ENCODE peak calls at places on chromosome 1, in nine cellular contexts. One of them, this sample, is unnamed.

GRCh38 chr1:18278953-18279712 is 171.5 kb downstream of the IGSF21 start:
- DNase-seq in caudate nucleus: no peak
- DNase-seq in mammary epithelial cell: no peak
- DNase-seq in midbrain: no peak
- DNase-seq in Panc1: no peak
- DNase-seq in H7: peak
- DNase-seq in stimulated activated CD8-positive, alpha-beta memory T cell treated with anti-CD3 and anti-CD28 coated beads, Interleukin-15, amount 100 ng/mL, for 4 hours: no peak
- DNase-seq in NCI-H2081: no peak
- DNase-seq in HL-60: no peak
- DNase-seq in this sample: no peak

GRCh38 chr1:59422921-59423575 is 126.2 kb downstream of the FGGY start:
- DNase-seq in stimulated activated CD8-positive, alpha-beta memory T cell treated with anti-CD3 and anti-CD28 coated beads, Interleukin-15, amount 100 ng/mL, for 4 hours: no peak
- DNase-seq in mammary epithelial cell: no peak
- DNase-seq in NCI-H2081: no peak
- DNase-seq in caudate nucleus: no peak
- DNase-seq in Panc1: no peak
- DNase-seq in midbrain: peak
- DNase-seq in HL-60: no peak
- DNase-seq in H7: no peak
- DNase-seq in this sample: no peak

GRCh38 chr1:100780826-100781225 is 61.3 kb downstream of the VCAM1 start:
- DNase-seq in HL-60: no peak
- DNase-seq in mammary epithelial cell: no peak
- DNase-seq in NCI-H2081: no peak
- DNase-seq in caudate nucleus: no peak
- DNase-seq in H7: no peak
- DNase-seq in Panc1: no peak
- DNase-seq in midbrain: no peak
- DNase-seq in stimulated activated CD8-positive, alpha-beta memory T cell treated with anti-CD3 and anti-CD28 coated beads, Interleukin-15, amount 100 ng/mL, for 4 hours: no peak
- DNase-seq in this sample: no peak

GRCh38 chr1:40001456-40001855 is 39.1 kb upstream of the CAP1 start:
- DNase-seq in NCI-H2081: no peak
- DNase-seq in midbrain: no peak
- DNase-seq in H7: no peak
- DNase-seq in mammary epithelial cell: no peak
- DNase-seq in HL-60: no peak
- DNase-seq in caudate nucleus: no peak
- DNase-seq in stimulated activated CD8-positive, alpha-beta memory T cell treated with anti-CD3 and anti-CD28 coated beads, Interleukin-15, amount 100 ng/mL, for 4 hours: no peak
- DNase-seq in Panc1: no peak
- DNase-seq in this sample: no peak

GRCh38 chr1:9245661-9246060 is 11.1 kb downstream of the H6PD start:
- DNase-seq in mammary epithelial cell: no peak
- DNase-seq in stimulated activated CD8-positive, alpha-beta memory T cell treated with anti-CD3 and anti-CD28 coated beads, Interleukin-15, amount 100 ng/mL, for 4 hours: no peak
- DNase-seq in midbrain: no peak
- DNase-seq in NCI-H2081: no peak
- DNase-seq in Panc1: no peak
- DNase-seq in caudate nucleus: no peak
- DNase-seq in HL-60: no peak
- DNase-seq in H7: no peak
- DNase-seq in this sample: no peak

GRCh38 chr1:156387899-156388813 is 19.1 kb downstream of the RHBG start:
- DNase-seq in midbrain: peak
- DNase-seq in NCI-H2081: no peak
- DNase-seq in mammary epithelial cell: no peak
- DNase-seq in H7: peak
- DNase-seq in caudate nucleus: peak
- DNase-seq in stimulated activated CD8-positive, alpha-beta memory T cell treated with anti-CD3 and anti-CD28 coated beads, Interleukin-15, amount 100 ng/mL, for 4 hours: no peak
- DNase-seq in HL-60: no peak
- DNase-seq in Panc1: no peak
- DNase-seq in this sample: no peak

GRCh38 chr1:22791736-22792325 is 81.2 kb downstream of the EPHB2 start:
- DNase-seq in NCI-H2081: no peak
- DNase-seq in mammary epithelial cell: no peak
- DNase-seq in HL-60: no peak
- DNase-seq in midbrain: no peak
- DNase-seq in H7: no peak
- DNase-seq in stimulated activated CD8-positive, alpha-beta memory T cell treated with anti-CD3 and anti-CD28 coated beads, Interleukin-15, amount 100 ng/mL, for 4 hours: no peak
- DNase-seq in Panc1: no peak
- DNase-seq in caudate nucleus: no peak
- DNase-seq in this sample: no peak

GRCh38 chr1:1545946-1546737 is 5.7 kb upstream of the TMEM240 start:
- DNase-seq in H7: no peak
- DNase-seq in NCI-H2081: no peak
- DNase-seq in mammary epithelial cell: no peak
- DNase-seq in HL-60: no peak
- DNase-seq in Panc1: no peak
- DNase-seq in midbrain: no peak
- DNase-seq in stimulated activated CD8-positive, alpha-beta memory T cell treated with anti-CD3 and anti-CD28 coated beads, Interleukin-15, amount 100 ng/mL, for 4 hours: no peak
- DNase-seq in caudate nucleus: no peak
- DNase-seq in this sample: no peak

GRCh38 chr1:167482184-167482583 is 36.1 kb downstream of the CD247 start:
- DNase-seq in stimulated activated CD8-positive, alpha-beta memory T cell treated with anti-CD3 and anti-CD28 coated beads, Interleukin-15, amount 100 ng/mL, for 4 hours: no peak
- DNase-seq in HL-60: no peak
- DNase-seq in NCI-H2081: no peak
- DNase-seq in Panc1: no peak
- DNase-seq in H7: no peak
- DNase-seq in midbrain: no peak
- DNase-seq in mammary epithelial cell: no peak
- DNase-seq in caudate nucleus: no peak
- DNase-seq in this sample: no peak

GRCh38 chr1:162172733-162173132 is 103.2 kb downstream of the NOS1AP start:
- DNase-seq in HL-60: no peak
- DNase-seq in Panc1: no peak
- DNase-seq in NCI-H2081: no peak
- DNase-seq in caudate nucleus: no peak
- DNase-seq in mammary epithelial cell: no peak
- DNase-seq in H7: no peak
- DNase-seq in midbrain: no peak
- DNase-seq in stimulated activated CD8-positive, alpha-beta memory T cell treated with anti-CD3 and anti-CD28 coated beads, Interleukin-15, amount 100 ng/mL, for 4 hours: no peak
- DNase-seq in this sample: no peak

GRCh38 chr1:192797143-192797542 is 11.7 kb upstream of the RGS2 start:
- DNase-seq in midbrain: no peak
- DNase-seq in caudate nucleus: no peak
- DNase-seq in NCI-H2081: no peak
- DNase-seq in H7: no peak
- DNase-seq in mammary epithelial cell: no peak
- DNase-seq in stimulated activated CD8-positive, alpha-beta memory T cell treated with anti-CD3 and anti-CD28 coated beads, Interleukin-15, amount 100 ng/mL, for 4 hours: no peak
- DNase-seq in HL-60: no peak
- DNase-seq in Panc1: no peak
- DNase-seq in this sample: no peak

GRCh38 chr1:244919320-244920282 is 55.3 kb upstream of the HNRNPU start:
- DNase-seq in H7: no peak
- DNase-seq in caudate nucleus: no peak
- DNase-seq in midbrain: no peak
- DNase-seq in Panc1: no peak
- DNase-seq in HL-60: no peak
- DNase-seq in NCI-H2081: peak
- DNase-seq in stimulated activated CD8-positive, alpha-beta memory T cell treated with anti-CD3 and anti-CD28 coated beads, Interleukin-15, amount 100 ng/mL, for 4 hours: no peak
- DNase-seq in mammary epithelial cell: no peak
- DNase-seq in this sample: no peak

GRCh38 chr1:39509360-39510009 is 18.0 kb downstream of the BMP8A start:
- DNase-seq in mammary epithelial cell: peak
- DNase-seq in Panc1: no peak
- DNase-seq in NCI-H2081: no peak
- DNase-seq in caudate nucleus: no peak
- DNase-seq in H7: peak
- DNase-seq in HL-60: no peak
- DNase-seq in midbrain: no peak
- DNase-seq in stimulated activated CD8-positive, alpha-beta memory T cell treated with anti-CD3 and anti-CD28 coated beads, Interleukin-15, amount 100 ng/mL, for 4 hours: no peak
- DNase-seq in this sample: no peak

GRCh38 chr1:53409233-53409632 is 50.0 kb upstream of the DMRTB1 start:
- DNase-seq in Panc1: no peak
- DNase-seq in H7: peak
- DNase-seq in NCI-H2081: no peak
- DNase-seq in caudate nucleus: no peak
- DNase-seq in stimulated activated CD8-positive, alpha-beta memory T cell treated with anti-CD3 and anti-CD28 coated beads, Interleukin-15, amount 100 ng/mL, for 4 hours: no peak
- DNase-seq in midbrain: no peak
- DNase-seq in mammary epithelial cell: no peak
- DNase-seq in HL-60: no peak
- DNase-seq in this sample: no peak

GRCh38 chr1:11787251-11787803 is 18.4 kb downstream of the MTHFR start:
- DNase-seq in caudate nucleus: no peak
- DNase-seq in Panc1: no peak
- DNase-seq in H7: peak
- DNase-seq in NCI-H2081: no peak
- DNase-seq in midbrain: peak
- DNase-seq in HL-60: no peak
- DNase-seq in mammary epithelial cell: peak
- DNase-seq in stimulated activated CD8-positive, alpha-beta memory T cell treated with anti-CD3 and anti-CD28 coated beads, Interleukin-15, amount 100 ng/mL, for 4 hours: no peak
- DNase-seq in this sample: peak

GRCh38 chr1:196193891-196194559 is 414.2 kb downstream of the KCNT2 start:
- DNase-seq in Panc1: no peak
- DNase-seq in midbrain: no peak
- DNase-seq in NCI-H2081: no peak
- DNase-seq in HL-60: no peak
- DNase-seq in stimulated activated CD8-positive, alpha-beta memory T cell treated with anti-CD3 and anti-CD28 coated beads, Interleukin-15, amount 100 ng/mL, for 4 hours: no peak
- DNase-seq in H7: no peak
- DNase-seq in caudate nucleus: no peak
- DNase-seq in mammary epithelial cell: peak
- DNase-seq in this sample: no peak

GRCh38 chr1:67097305-67097704 is 37.5 kb downstream of the C1orf141 start:
- DNase-seq in caudate nucleus: no peak
- DNase-seq in Panc1: no peak
- DNase-seq in H7: peak
- DNase-seq in NCI-H2081: no peak
- DNase-seq in midbrain: no peak
- DNase-seq in stimulated activated CD8-positive, alpha-beta memory T cell treated with anti-CD3 and anti-CD28 coated beads, Interleukin-15, amount 100 ng/mL, for 4 hours: no peak
- DNase-seq in mammary epithelial cell: peak
- DNase-seq in HL-60: no peak
- DNase-seq in this sample: no peak

GRCh38 chr1:204446413-204447111 is 34.9 kb upstream of the PPP1R15B start:
- DNase-seq in HL-60: no peak
- DNase-seq in Panc1: no peak
- DNase-seq in stimulated activated CD8-positive, alpha-beta memory T cell treated with anti-CD3 and anti-CD28 coated beads, Interleukin-15, amount 100 ng/mL, for 4 hours: peak
- DNase-seq in H7: peak
- DNase-seq in caudate nucleus: peak
- DNase-seq in NCI-H2081: peak
- DNase-seq in mammary epithelial cell: no peak
- DNase-seq in midbrain: peak
- DNase-seq in this sample: peak

GRCh38 chr1:239816090-239816812 is 275.4 kb upstream of the FMN2 start:
- DNase-seq in caudate nucleus: no peak
- DNase-seq in midbrain: no peak
- DNase-seq in mammary epithelial cell: peak
- DNase-seq in Panc1: peak
- DNase-seq in NCI-H2081: no peak
- DNase-seq in stimulated activated CD8-positive, alpha-beta memory T cell treated with anti-CD3 and anti-CD28 coated beads, Interleukin-15, amount 100 ng/mL, for 4 hours: no peak
- DNase-seq in H7: peak
- DNase-seq in HL-60: peak
- DNase-seq in this sample: peak

GRCh38 chr1:27782950-27783349 is 9.9 kb downstream of the STX12 start:
- DNase-seq in stimulated activated CD8-positive, alpha-beta memory T cell treated with anti-CD3 and anti-CD28 coated beads, Interleukin-15, amount 100 ng/mL, for 4 hours: no peak
- DNase-seq in NCI-H2081: no peak
- DNase-seq in caudate nucleus: no peak
- DNase-seq in midbrain: no peak
- DNase-seq in Panc1: no peak
- DNase-seq in HL-60: no peak
- DNase-seq in mammary epithelial cell: no peak
- DNase-seq in H7: no peak
- DNase-seq in this sample: no peak

GRCh38 chr1:60510162-60510561 is 436.6 kb upstream of the C1orf87 start:
- DNase-seq in midbrain: no peak
- DNase-seq in stimulated activated CD8-positive, alpha-beta memory T cell treated with anti-CD3 and anti-CD28 coated beads, Interleukin-15, amount 100 ng/mL, for 4 hours: no peak
- DNase-seq in H7: no peak
- DNase-seq in NCI-H2081: no peak
- DNase-seq in Panc1: no peak
- DNase-seq in caudate nucleus: no peak
- DNase-seq in HL-60: no peak
- DNase-seq in mammary epithelial cell: no peak
- DNase-seq in this sample: no peak

GRCh38 chr1:179080866-179081695 is 789 bp upstream of the TOR3A start:
- DNase-seq in Panc1: no peak
- DNase-seq in caudate nucleus: no peak
- DNase-seq in NCI-H2081: no peak
- DNase-seq in mammary epithelial cell: no peak
- DNase-seq in H7: no peak
- DNase-seq in midbrain: no peak
- DNase-seq in stimulated activated CD8-positive, alpha-beta memory T cell treated with anti-CD3 and anti-CD28 coated beads, Interleukin-15, amount 100 ng/mL, for 4 hours: no peak
- DNase-seq in HL-60: no peak
- DNase-seq in this sample: no peak

GRCh38 chr1:179816196-179816960 is 61.2 kb downstream of the TOR1AIP2 start:
- DNase-seq in stimulated activated CD8-positive, alpha-beta memory T cell treated with anti-CD3 and anti-CD28 coated beads, Interleukin-15, amount 100 ng/mL, for 4 hours: no peak
- DNase-seq in H7: peak
- DNase-seq in caudate nucleus: no peak
- DNase-seq in mammary epithelial cell: no peak
- DNase-seq in Panc1: no peak
- DNase-seq in HL-60: no peak
- DNase-seq in midbrain: no peak
- DNase-seq in NCI-H2081: no peak
- DNase-seq in this sample: no peak

GRCh38 chr1:184531296-184531695 is 144.5 kb downstream of the C1orf21 start:
- DNase-seq in stimulated activated CD8-positive, alpha-beta memory T cell treated with anti-CD3 and anti-CD28 coated beads, Interleukin-15, amount 100 ng/mL, for 4 hours: no peak
- DNase-seq in NCI-H2081: no peak
- DNase-seq in mammary epithelial cell: no peak
- DNase-seq in caudate nucleus: no peak
- DNase-seq in HL-60: no peak
- DNase-seq in Panc1: no peak
- DNase-seq in H7: no peak
- DNase-seq in midbrain: no peak
- DNase-seq in this sample: no peak

GRCh38 chr1:98172022-98172421 is 251.2 kb upstream of the DPYD start:
- DNase-seq in mammary epithelial cell: no peak
- DNase-seq in caudate nucleus: no peak
- DNase-seq in HL-60: no peak
- DNase-seq in midbrain: no peak
- DNase-seq in NCI-H2081: no peak
- DNase-seq in H7: no peak
- DNase-seq in Panc1: no peak
- DNase-seq in stimulated activated CD8-positive, alpha-beta memory T cell treated with anti-CD3 and anti-CD28 coated beads, Interleukin-15, amount 100 ng/mL, for 4 hours: no peak
- DNase-seq in this sample: no peak

GRCh38 chr1:51316764-51317120 is 13.6 kb downstream of the TTC39A start:
- DNase-seq in Panc1: no peak
- DNase-seq in caudate nucleus: no peak
- DNase-seq in mammary epithelial cell: no peak
- DNase-seq in HL-60: no peak
- DNase-seq in H7: no peak
- DNase-seq in stimulated activated CD8-positive, alpha-beta memory T cell treated with anti-CD3 and anti-CD28 coated beads, Interleukin-15, amount 100 ng/mL, for 4 hours: no peak
- DNase-seq in midbrain: no peak
- DNase-seq in NCI-H2081: peak
- DNase-seq in this sample: no peak

GRCh38 chr1:234647245-234647644 is 37.3 kb upstream of the IRF2BP2 start:
- DNase-seq in caudate nucleus: no peak
- DNase-seq in stimulated activated CD8-positive, alpha-beta memory T cell treated with anti-CD3 and anti-CD28 coated beads, Interleukin-15, amount 100 ng/mL, for 4 hours: no peak
- DNase-seq in Panc1: no peak
- DNase-seq in mammary epithelial cell: no peak
- DNase-seq in NCI-H2081: peak
- DNase-seq in H7: no peak
- DNase-seq in HL-60: no peak
- DNase-seq in midbrain: no peak
- DNase-seq in this sample: no peak

GRCh38 chr1:10962483-10962882 is 50.0 kb upstream of the TARDBP start:
- DNase-seq in NCI-H2081: peak
- DNase-seq in Panc1: no peak
- DNase-seq in midbrain: no peak
- DNase-seq in H7: peak
- DNase-seq in mammary epithelial cell: no peak
- DNase-seq in stimulated activated CD8-positive, alpha-beta memory T cell treated with anti-CD3 and anti-CD28 coated beads, Interleukin-15, amount 100 ng/mL, for 4 hours: no peak
- DNase-seq in caudate nucleus: no peak
- DNase-seq in HL-60: no peak
- DNase-seq in this sample: no peak

GRCh38 chr1:54519709-54520108 is 28.3 kb upstream of the ACOT11 start:
- DNase-seq in Panc1: no peak
- DNase-seq in caudate nucleus: no peak
- DNase-seq in midbrain: no peak
- DNase-seq in mammary epithelial cell: no peak
- DNase-seq in HL-60: no peak
- DNase-seq in H7: peak
- DNase-seq in stimulated activated CD8-positive, alpha-beta memory T cell treated with anti-CD3 and anti-CD28 coated beads, Interleukin-15, amount 100 ng/mL, for 4 hours: no peak
- DNase-seq in NCI-H2081: no peak
- DNase-seq in this sample: no peak

GRCh38 chr1:219661464-219662092 is 48.7 kb upstream of the ZC3H11B start:
- DNase-seq in HL-60: no peak
- DNase-seq in NCI-H2081: no peak
- DNase-seq in midbrain: peak
- DNase-seq in H7: no peak
- DNase-seq in mammary epithelial cell: no peak
- DNase-seq in Panc1: no peak
- DNase-seq in caudate nucleus: peak
- DNase-seq in stimulated activated CD8-positive, alpha-beta memory T cell treated with anti-CD3 and anti-CD28 coated beads, Interleukin-15, amount 100 ng/mL, for 4 hours: no peak
- DNase-seq in this sample: no peak

GRCh38 chr1:211492511-211493132 is 660 bp upstream of the RD3 start:
- DNase-seq in H7: no peak
- DNase-seq in caudate nucleus: no peak
- DNase-seq in Panc1: no peak
- DNase-seq in midbrain: no peak
- DNase-seq in mammary epithelial cell: no peak
- DNase-seq in HL-60: no peak
- DNase-seq in NCI-H2081: no peak
- DNase-seq in stimulated activated CD8-positive, alpha-beta memory T cell treated with anti-CD3 and anti-CD28 coated beads, Interleukin-15, amount 100 ng/mL, for 4 hours: no peak
- DNase-seq in this sample: no peak

This sample was measured in mesothelial cell of epicardium.